ENCODE peak calls at places on chromosomes 13 and 19, in six cellular contexts. K is endothelial cell of umbilical vein, D is IMR-90, F is AG04450, B is dorsolateral prefrontal cortex, H is gastrocnemius medialis. V is an unnamed sample.

GRCh38 chr19:18328340-18329034 is 5.6 kb upstream of the LSM4 start:
- DNase-seq in K (peak; percentile 97), D (peak; percentile 97), F (peak; percentile 95), B (peak; percentile 86), H (peak; percentile 96), V (peak; percentile 95)

GRCh38 chr19:41774515-41774980 is 19.2 kb downstream of the CEACAM6 start:
- DNase-seq in K (no peak), D (no peak), F (no peak), B (no peak), H (no peak), V (no peak)

GRCh38 chr13:101915333-101915732 is 462.9 kb downstream of the ITGBL1 start:
- DNase-seq in K (no peak), D (no peak), F (no peak), B (no peak), H (no peak), V (no peak)

GRCh38 chr13:35817642-35818576 is 313.3 kb downstream of the DCLK1 start:
- DNase-seq in K (no peak), D (no peak), F (no peak), B (no peak), H (peak; percentile 22), V (no peak)

GRCh38 chr13:53250272-53250875 is 221.8 kb downstream of the OLFM4 start:
- DNase-seq in K (peak; percentile 63), D (peak; percentile 72), F (peak; percentile 32), B (no peak), H (no peak), V (no peak)

GRCh38 chr13:110458017-110458416 is 103.5 kb downstream of the RAB20 start:
- DNase-seq in K (no peak), D (no peak), F (no peak), B (no peak), H (no peak), V (no peak)

GRCh38 chr13:48595330-48596127 is 58.2 kb upstream of the CYSLTR2 start:
- DNase-seq in K (peak; percentile 91), D (peak; percentile 70), F (peak; percentile 26), B (no peak), H (peak; percentile 25), V (no peak)

GRCh38 chr19:45424191-45425058 is 708 bp upstream of the ERCC1 start:
- DNase-seq in K (peak; percentile 95), D (peak; percentile 98), F (peak; percentile 83), B (no peak), H (peak; percentile 68), V (peak; percentile 40)

GRCh38 chr19:23916991-23917390 is 2.3 kb downstream of the ZNF726 start:
- DNase-seq in K (no peak), D (peak; percentile 10), F (no peak), B (no peak), H (no peak), V (no peak)

GRCh38 chr13:66461021-66461420 is 769.1 kb downstream of the PCDH9 start:
- DNase-seq in K (no peak), D (peak; percentile 54), F (no peak), B (no peak), H (no peak), V (no peak)

GRCh38 chr13:20146381-20146780 is 14.5 kb downstream of the GJA3 start:
- DNase-seq in K (no peak), D (no peak), F (no peak), B (no peak), H (no peak), V (no peak)

GRCh38 chr19:56153507-56153906 is 12.4 kb downstream of the ZNF444 start:
- DNase-seq in K (peak; percentile 25), D (no peak), F (no peak), B (no peak), H (no peak), V (peak; percentile 54)

GRCh38 chr19:34481861-34482379 is 362 bp downstream of the WTIP start:
- DNase-seq in K (peak; percentile 24), D (no peak), F (no peak), B (no peak), H (peak; percentile 7), V (no peak)

GRCh38 chr13:34334984-34335661 is 517.2 kb downstream of the RFC3 start:
- DNase-seq in K (no peak), D (no peak), F (no peak), B (no peak), H (no peak), V (no peak)

GRCh38 chr19:48043675-48044258 is at the start of gene CABP5:
- DNase-seq in K (no peak), D (no peak), F (no peak), B (no peak), H (no peak), V (peak; percentile 94)

GRCh38 chr19:38862321-38863059 is 12.7 kb upstream of the HNRNPL start:
- DNase-seq in K (peak; percentile 87), D (no peak), F (no peak), B (no peak), H (peak; percentile 86), V (no peak)

GRCh38 chr19:16384688-16385087 is 60.1 kb downstream of the KLF2 start:
- DNase-seq in K (no peak), D (no peak), F (no peak), B (no peak), H (peak; percentile 87), V (no peak)

GRCh38 chr19:6490134-6490533 is 8.5 kb upstream of the DENND1C start:
- DNase-seq in K (no peak), D (no peak), F (no peak), B (no peak), H (no peak), V (no peak)

GRCh38 chr13:114285166-114285808 is 3.9 kb downstream of the UPF3A start:
- DNase-seq in K (no peak), D (peak; percentile 17), F (no peak), B (no peak), H (no peak), V (no peak)

GRCh38 chr13:24851546-24851945 is 87.6 kb downstream of the RNF17 start:
- DNase-seq in K (no peak), D (peak; percentile 61), F (peak; percentile 11), B (no peak), H (no peak), V (no peak)

GRCh38 chr19:56141416-56141992 is 417 bp downstream of the ZNF444 start:
- DNase-seq in K (no peak), D (no peak), F (no peak), B (no peak), H (no peak), V (no peak)

GRCh38 chr13:102460806-102461205 is 59.0 kb upstream of the FGF14 start:
- DNase-seq in K (no peak), D (no peak), F (no peak), B (no peak), H (no peak), V (no peak)

GRCh38 chr13:100154835-100155463 is 66.1 kb downstream of the PCCA start:
- DNase-seq in K (no peak), D (no peak), F (no peak), B (no peak), H (no peak), V (no peak)

GRCh38 chr19:35327642-35328041 is 1.3 kb upstream of the CD22 start:
- DNase-seq in K (no peak), D (no peak), F (no peak), B (no peak), H (no peak), V (peak; percentile 50)

GRCh38 chr13:80716610-80717081 is 375.7 kb upstream of the SPRY2 start:
- DNase-seq in K (peak; percentile 28), D (no peak), F (no peak), B (no peak), H (no peak), V (no peak)

GRCh38 chr13:38821753-38822551 is 135.1 kb downstream of the FREM2 start:
- DNase-seq in K (no peak), D (no peak), F (no peak), B (peak; percentile 50), H (no peak), V (no peak)

GRCh38 chr19:7636691-7637373 is at the start of gene STXBP2:
- DNase-seq in K (peak; percentile 34), D (no peak), F (no peak), B (no peak), H (no peak), V (no peak)

GRCh38 chr19:7637374-7638256 is 705 bp downstream of the STXBP2 start:
- DNase-seq in K (peak; percentile 22), D (no peak), F (no peak), B (no peak), H (no peak), V (no peak)

GRCh38 chr19:7639863-7640348 is 3.0 kb downstream of the STXBP2 start:
- DNase-seq in K (no peak), D (no peak), F (no peak), B (no peak), H (no peak), V (no peak)

GRCh38 chr19:7640803-7641202 is 3.9 kb downstream of the STXBP2 start:
- DNase-seq in K (no peak), D (no peak), F (no peak), B (no peak), H (no peak), V (no peak)

GRCh38 chr19:7638802-7639465 is 2.0 kb downstream of the STXBP2 start:
- DNase-seq in K (no peak), D (no peak), F (no peak), B (no peak), H (no peak), V (peak; percentile 83)
- H3K27me3 ChIP-seq in K (no peaks in the 10 kb centered on the region), D (peaks cover 14% of the 10 kb centered on the region), F (peaks cover 6% of the 10 kb centered on the region), B (peaks cover 19% of the 10 kb centered on the region), H (peaks cover 30% of the 10 kb centered on the region), V (no peaks in the 10 kb centered on the region)

DNA sequence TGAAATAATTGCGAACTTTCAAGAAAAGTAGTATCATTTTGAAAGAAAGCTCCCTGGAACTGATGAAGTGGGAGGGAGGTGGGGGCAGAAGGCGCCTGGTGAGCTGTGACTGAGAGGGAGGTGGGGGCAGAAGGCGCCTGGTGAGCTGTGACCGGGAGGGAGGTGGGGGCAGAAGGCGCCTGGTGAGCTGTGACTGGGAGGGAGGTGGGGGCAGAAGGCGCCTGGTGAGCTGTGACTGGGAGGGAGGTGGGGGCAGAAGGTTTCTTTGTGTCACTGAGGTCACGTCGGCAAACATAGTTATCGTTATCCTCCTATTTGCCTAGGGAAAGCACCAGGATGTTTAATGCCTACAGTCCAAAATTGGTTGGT is 24.2 kb downstream of the C2CD4C start:
- DNase-seq in K (no peak), D (no peak), F (no peak), B (peak; percentile 21), H (no peak), V (peak; percentile 86)
- TF ChIP-seq CTCF in K (no peak), D (no peak), F (no peak), B (no peak), H (no peak), V (no peak)

GRCh38 chr19:13012690-13013608 is 17.7 kb downstream of the NFIX start:
- DNase-seq in K (peak; percentile 11), D (peak; percentile 63), F (no peak), B (no peak), H (peak; percentile 93), V (peak; percentile 50)
- H3K27me3 ChIP-seq in K (peaks cover 12% of the 10 kb centered on the region), D (no peaks in the 10 kb centered on the region), F (no peaks in the 10 kb centered on the region), B (no peaks in the 10 kb centered on the region), H (no peaks in the 10 kb centered on the region), V (peaks cover 21% of the 10 kb centered on the region)

DNA sequence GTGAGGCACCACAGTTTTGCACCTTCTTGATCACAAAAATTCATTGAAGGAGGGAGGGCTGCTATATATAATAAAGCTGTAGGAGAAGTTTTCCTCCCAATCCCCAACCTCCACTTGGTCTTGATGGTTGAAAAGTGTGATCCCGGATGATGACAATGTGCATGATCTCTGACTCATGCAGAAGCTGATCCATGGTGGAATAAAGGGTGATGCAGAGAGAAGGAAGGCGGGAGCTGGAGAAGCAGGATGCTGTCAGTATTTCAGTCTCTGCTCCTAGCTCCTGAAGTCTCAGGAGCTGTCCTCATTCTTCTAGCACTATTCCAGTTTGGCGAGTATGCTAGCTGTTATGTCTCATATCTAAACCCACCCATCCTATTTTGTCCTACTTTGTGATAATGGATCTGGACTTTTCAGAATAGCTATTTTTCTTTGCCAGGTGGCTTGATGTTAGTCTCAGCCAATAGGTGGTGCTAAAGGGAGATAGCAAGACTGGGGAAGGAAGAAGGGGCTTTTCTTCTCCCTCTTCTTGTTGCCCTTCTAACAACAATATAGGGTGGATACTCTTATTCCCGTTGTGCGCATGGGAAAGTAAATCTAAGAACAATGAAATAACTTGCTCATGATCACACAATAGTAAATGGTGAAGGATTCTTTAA is 65.6 kb upstream of the HTR2A start:
- DNase-seq in K (no peak), D (peak; percentile 73), F (no peak), B (no peak), H (no peak), V (no peak)
- TF ChIP-seq CTCF in K (no peak), D (peak; percentile 32), F (peak; percentile 51), B (no peak), H (no peak), V (peak; percentile 33)

V was measured in WERI-Rb-1.